ENCODE peak calls at places on chromosomes 6 and 20, in six cellular contexts. P is IMR-90, M is Peyer's patch, L is heart left ventricle, H is ovary, J is tibial nerve. B is an unnamed sample.

GRCh38 chr6:162856885-162857284 is 129.1 kb downstream of the PACRG start:
- DNase-seq in H (no peak), J (no peak), M (no peak), P (peak; percentile 60), L (peak; percentile 40), B (peak; percentile 3)

GRCh38 chr6:129490551-129491245 is 219.3 kb downstream of the ARHGAP18 start:
- DNase-seq in H (peak; percentile 46), L (peak; percentile 50), J (no peak), M (peak; percentile 41), P (peak; percentile 98), B (peak; percentile 12)

GRCh38 chr6:113842165-113842564 is 15.0 kb upstream of the MARCKS start:
- DNase-seq in P (peak; percentile 74), L (no peak), J (no peak), H (no peak), M (no peak), B (no peak)

GRCh38 chr6:98945311-98946005 is 2.3 kb downstream of the FBXL4 start:
- DNase-seq in J (no peak), P (no peak), M (no peak), L (no peak), H (no peak), B (no peak)

GRCh38 chr6:13484138-13484708 is 3.2 kb downstream of the GFOD1 start:
- DNase-seq in L (no peak), J (no peak), M (no peak), P (no peak), H (no peak), B (no peak)

GRCh38 chr6:56091159-56091869 is 156.1 kb downstream of the COL21A1 start:
- DNase-seq in M (no peak), J (no peak), L (peak; percentile 12), H (no peak), P (peak; percentile 85), B (peak; percentile 3)

GRCh38 chr6:134678436-134678889 is 271.4 kb downstream of the ALDH8A1 start:
- DNase-seq in P (peak; percentile 79), J (no peak), H (peak; percentile 63), M (no peak), L (peak; percentile 59), B (no peak)

GRCh38 chr6:157823001-157823522 is at the start of gene SNX9:
- DNase-seq in H (peak; percentile 78), M (peak; percentile 65), J (peak; percentile 51), L (peak; percentile 86), P (peak; percentile 72), B (peak; percentile 47)

GRCh38 chr20:30815577-30816181 is 441.8 kb upstream of the DEFB115 start:
- DNase-seq in L (no peak), P (no peak), H (no peak), J (no peak), M (no peak), B (no peak)

GRCh38 chr6:83047065-83047754 is 18.4 kb downstream of the UBE3D start:
- DNase-seq in J (no peak), P (no peak), H (no peak), M (no peak), L (no peak), B (no peak)

GRCh38 chr20:32501709-32502108 is 83.4 kb downstream of the NOL4L start:
- DNase-seq in L (no peak), J (no peak), P (peak; percentile 80), M (no peak), H (no peak), B (no peak)

GRCh38 chr20:61980647-61981583 is 84.8 kb downstream of the TAF4 start:
- DNase-seq in J (no peak), M (peak; percentile 31), L (no peak), H (no peak), P (no peak), B (peak; percentile 25)

GRCh38 chr6:126716826-126717514 is 377.1 kb downstream of the CENPW start:
- DNase-seq in P (peak; percentile 11), L (no peak), M (no peak), J (no peak), H (no peak), B (no peak)

GRCh38 chr20:25706793-25707192 is 10.1 kb upstream of the ZNF337 start:
- DNase-seq in L (no peak), J (no peak), H (no peak), M (no peak), P (no peak), B (no peak)

GRCh38 chr6:22512716-22513452 is 56.5 kb upstream of the HDGFL1 start:
- DNase-seq in L (no peak), J (no peak), H (no peak), M (no peak), P (peak; percentile 86), B (no peak)

GRCh38 chr6:36358235-36358915 is 21.7 kb upstream of the BNIP5 start:
- DNase-seq in L (no peak), J (peak; percentile 19), H (no peak), P (peak; percentile 42), M (no peak), B (no peak)

DNA sequence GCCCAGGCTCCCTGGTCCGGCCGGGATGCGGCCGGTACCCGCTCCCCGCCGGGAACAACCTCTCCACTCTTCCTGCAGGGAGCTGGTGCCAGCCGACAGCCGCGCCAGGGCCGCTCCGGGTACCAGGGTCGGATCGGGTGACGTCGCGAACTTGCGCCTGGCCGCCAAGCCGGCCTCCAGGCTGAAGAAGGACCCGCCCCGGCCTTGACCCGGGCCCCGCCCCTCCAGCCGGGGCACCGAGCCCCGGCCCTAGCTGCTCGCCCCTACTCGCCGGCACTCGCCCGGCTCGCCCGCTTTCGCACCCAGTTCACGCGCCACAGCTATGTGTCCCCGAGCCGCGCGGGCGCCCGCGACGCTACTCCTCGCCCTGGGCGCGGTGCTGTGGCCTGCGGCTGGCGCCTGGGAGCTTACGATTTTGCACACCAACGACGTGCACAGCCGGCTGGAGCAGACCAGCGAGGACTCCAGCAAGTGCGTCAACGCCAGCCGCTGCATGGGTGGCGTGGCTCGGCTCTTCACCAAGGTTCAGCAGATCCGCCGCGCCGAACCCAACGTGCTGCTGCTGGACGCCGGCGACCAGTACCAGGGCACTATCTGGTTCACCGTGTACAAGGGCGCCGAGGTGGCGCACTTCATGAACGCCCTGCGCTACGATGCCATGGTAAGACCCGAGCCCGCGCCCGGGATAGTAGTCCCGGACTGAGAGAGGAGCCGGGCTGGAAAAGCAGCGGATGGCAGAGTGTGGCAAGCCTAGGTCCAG is at the start of gene NT5E:
- DNase-seq in P (peak; percentile 69), J (peak; percentile 70), M (peak; percentile 59), L (peak; percentile 66), H (peak; percentile 78), B (peak; percentile 44)
- TF ChIP-seq POLR2A in P (peak; percentile 89), J (peak; percentile 58), M (no peak), L (no peak), H (peak; percentile 53), B (peak; percentile 59)

DNA sequence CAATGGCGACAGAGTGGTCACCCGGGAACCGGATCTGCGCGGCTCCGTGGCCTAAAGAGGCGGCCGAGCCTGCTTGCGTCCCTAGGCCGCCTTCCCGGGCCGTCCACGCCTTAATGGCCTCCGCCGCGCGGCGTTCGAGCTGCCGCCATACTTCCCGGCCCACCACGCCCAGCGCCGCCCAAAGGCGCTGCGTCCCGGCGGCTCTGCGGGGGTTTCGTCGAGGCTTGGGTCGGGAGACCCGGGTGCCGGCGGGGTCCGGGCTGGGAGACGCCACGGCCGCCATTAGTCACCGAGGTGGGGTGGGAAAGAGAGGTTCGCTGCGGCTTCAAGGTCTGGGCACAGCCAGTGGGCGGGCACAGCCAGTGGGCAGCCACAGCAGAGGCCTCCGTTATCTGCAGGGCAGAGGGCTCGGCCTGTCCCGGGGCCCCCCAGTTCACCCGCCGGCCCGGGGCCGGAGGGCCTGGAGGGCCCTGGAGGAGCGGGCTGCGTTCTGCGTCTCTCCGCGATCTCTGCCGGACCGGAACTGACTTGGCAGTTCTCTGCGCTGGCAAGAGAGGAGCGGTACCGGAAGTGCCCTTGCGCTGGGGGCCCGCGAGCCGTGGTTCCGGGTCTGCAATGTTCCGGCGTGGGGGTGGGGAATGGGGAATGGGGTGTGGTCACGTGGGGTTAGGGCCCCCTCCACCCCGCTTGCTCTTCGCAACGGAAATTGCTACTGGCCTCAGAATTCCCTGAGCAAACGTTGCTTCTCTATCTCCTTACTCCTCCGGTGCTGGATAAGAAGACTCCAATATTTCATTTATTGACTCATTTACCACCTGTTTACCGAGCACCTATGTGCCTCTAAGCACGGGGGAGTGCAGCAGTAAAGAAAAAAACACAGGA is 82.3 kb downstream of the CNBD2 start:
- DNase-seq in M (peak; percentile 95), L (peak; percentile 91), P (peak; percentile 82), H (peak; percentile 92), J (peak; percentile 81), B (peak; percentile 85)
- TF ChIP-seq POLR2A in M (peak; percentile 98), L (peak; percentile 66), P (peak; percentile 98), H (peak; percentile 95), J (peak; percentile 96), B (peak; percentile 96)

GRCh38 chr6:43036712-43037111 is 15.3 kb downstream of the RRP36 start:
- DNase-seq in P (no peak), H (no peak), J (no peak), M (no peak), L (no peak), B (no peak)

GRCh38 chr6:43037706-43038105 is 15.9 kb downstream of the CUL7 start:
- DNase-seq in M (no peak), J (no peak), L (no peak), H (no peak), P (no peak), B (no peak)

GRCh38 chr6:43037197-43037596 is 15.8 kb downstream of the RRP36 start:
- DNase-seq in J (no peak), H (no peak), P (no peak), L (no peak), M (no peak), B (no peak)

GRCh38 chr6:43040542-43041257 is 13.0 kb downstream of the CUL7 start:
- DNase-seq in J (no peak), L (no peak), P (no peak), M (no peak), H (no peak), B (no peak)

DNA sequence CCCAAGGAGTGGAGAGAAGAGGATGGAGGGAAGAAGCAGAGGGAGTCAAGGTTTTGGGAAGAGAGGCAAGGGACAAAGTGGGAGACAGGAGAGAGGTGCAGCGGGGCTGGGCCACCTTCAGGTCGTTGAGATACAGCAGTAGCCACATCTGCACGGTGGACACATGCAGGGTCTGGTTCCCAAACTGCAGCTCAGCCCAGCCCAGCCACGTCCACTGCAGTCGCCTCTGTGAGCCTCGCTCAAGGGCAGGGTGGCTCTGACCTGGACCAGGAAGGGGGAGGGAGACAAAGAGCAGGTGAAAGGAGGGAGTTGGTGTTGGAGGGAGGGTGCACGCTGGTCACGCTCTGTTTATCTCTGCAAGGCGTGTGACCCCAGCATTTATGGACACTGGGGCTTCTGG is 14.9 kb downstream of the CUL7 start:
- DNase-seq in J (no peak), M (no peak), P (no peak), L (no peak), H (no peak), B (no peak)
- TF ChIP-seq POLR2A in J (no peak), M (no peak), P (no peak), L (no peak), H (no peak), B (no peak)

DNA sequence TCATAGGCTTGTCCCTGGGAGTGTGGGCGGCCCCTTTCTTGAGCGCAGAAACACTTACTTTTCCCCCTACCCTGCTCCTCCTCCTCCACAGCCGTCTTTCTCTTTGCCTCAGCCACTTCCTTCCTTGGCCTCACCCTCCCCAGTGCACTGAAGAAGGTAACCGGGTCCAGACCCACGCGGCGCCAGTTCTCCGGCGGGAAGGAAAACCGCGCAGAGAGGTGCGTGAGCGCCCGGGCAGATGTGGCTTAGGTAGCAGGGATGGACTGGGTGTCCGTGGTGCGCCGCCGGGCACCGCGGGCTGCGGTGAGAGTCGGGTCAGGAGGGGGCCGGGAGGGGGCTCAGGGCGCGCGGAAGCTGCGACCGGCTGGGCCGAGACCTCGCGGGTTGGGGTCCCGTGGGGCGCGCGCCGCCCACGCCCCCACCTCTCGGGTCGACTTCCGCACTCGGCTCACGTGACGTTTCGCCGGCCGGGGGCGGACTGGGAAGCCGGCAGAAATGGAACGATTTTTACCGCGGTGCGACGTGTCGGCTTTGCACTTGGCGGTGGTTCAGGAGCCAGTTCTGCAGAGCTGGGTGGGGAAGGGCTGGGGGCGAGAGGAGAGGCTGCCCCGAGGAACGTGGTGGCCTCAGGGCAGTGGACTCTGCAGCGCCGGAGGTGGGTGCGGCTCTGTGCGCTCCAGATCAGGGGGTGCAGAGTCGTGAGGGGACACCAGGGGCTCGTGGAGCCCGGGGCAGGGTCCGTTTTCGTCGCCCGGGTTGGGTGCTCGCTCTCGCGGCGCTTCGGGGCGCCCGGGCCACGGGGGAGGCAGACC is at the start of gene ABRACL:
- DNase-seq in L (peak; percentile 63), H (peak; percentile 33), J (no peak), M (peak; percentile 76), P (peak; percentile 63), B (peak; percentile 28)
- TF ChIP-seq POLR2A in L (no peak), H (no peak), J (peak; percentile 12), M (peak; percentile 64), P (peak; percentile 37), B (peak; percentile 44)